ENCODE peak calls at places on chromosomes 1 and 21, in nine cellular contexts. One of them, this sample, is unnamed.
A peak's percentile ranks its signal among the peaks of the same experiment; 100 is the strongest.

GRCh38 chr1:14949836-14950674 is 203.5 kb upstream of the TMEM51 start:
- DNase-seq in activated naive CD8-positive, alpha-beta T cell treated with anti-CD3 and anti-CD28 coated beads for 36 hours: no peak
- DNase-seq in AG08396: no peak
- DNase-seq in CD4-positive, alpha-beta memory T cell: no peak
- DNase-seq in anterior cingulate cortex: no peak
- DNase-seq in COR-L47: no peak
- DNase-seq in GM18507: no peak
- DNase-seq in activated naive CD4-positive, alpha-beta T cell: no peak
- DNase-seq in cardiac fibroblast: no peak
- DNase-seq in this sample: no peak

GRCh38 chr1:15948600-15949452 is 27.1 kb downstream of the ZBTB17 start:
- DNase-seq in CD4-positive, alpha-beta memory T cell: no peak
- DNase-seq in AG08396: peak; percentile 88
- DNase-seq in COR-L47: no peak
- DNase-seq in cardiac fibroblast: peak; percentile 96
- DNase-seq in activated naive CD8-positive, alpha-beta T cell treated with anti-CD3 and anti-CD28 coated beads for 36 hours: no peak
- DNase-seq in GM18507: no peak
- DNase-seq in anterior cingulate cortex: no peak
- DNase-seq in activated naive CD4-positive, alpha-beta T cell: no peak
- DNase-seq in this sample: peak; percentile 63

GRCh38 chr1:161905269-161905884 is 118.3 kb downstream of the OLFML2B start:
- DNase-seq in COR-L47: no peak
- DNase-seq in activated naive CD8-positive, alpha-beta T cell treated with anti-CD3 and anti-CD28 coated beads for 36 hours: peak; percentile 12
- DNase-seq in CD4-positive, alpha-beta memory T cell: peak; percentile 28
- DNase-seq in anterior cingulate cortex: no peak
- DNase-seq in AG08396: no peak
- DNase-seq in activated naive CD4-positive, alpha-beta T cell: no peak
- DNase-seq in GM18507: no peak
- DNase-seq in cardiac fibroblast: peak; percentile 36
- DNase-seq in this sample: no peak

GRCh38 chr1:228265167-228265566 is 57.3 kb downstream of the OBSCN start:
- DNase-seq in AG08396: peak; percentile 57
- DNase-seq in CD4-positive, alpha-beta memory T cell: no peak
- DNase-seq in anterior cingulate cortex: no peak
- DNase-seq in COR-L47: no peak
- DNase-seq in cardiac fibroblast: peak; percentile 45
- DNase-seq in activated naive CD4-positive, alpha-beta T cell: no peak
- DNase-seq in activated naive CD8-positive, alpha-beta T cell treated with anti-CD3 and anti-CD28 coated beads for 36 hours: no peak
- DNase-seq in GM18507: no peak
- DNase-seq in this sample: no peak

GRCh38 chr1:167935252-167936067 is 1.0 kb upstream of the DCAF6 start:
- DNase-seq in CD4-positive, alpha-beta memory T cell: peak; percentile 52
- DNase-seq in anterior cingulate cortex: no peak
- DNase-seq in GM18507: no peak
- DNase-seq in cardiac fibroblast: peak; percentile 37
- DNase-seq in COR-L47: peak; percentile 31
- DNase-seq in activated naive CD4-positive, alpha-beta T cell: no peak
- DNase-seq in activated naive CD8-positive, alpha-beta T cell treated with anti-CD3 and anti-CD28 coated beads for 36 hours: peak; percentile 51
- DNase-seq in AG08396: peak; percentile 39
- DNase-seq in this sample: peak; percentile 35

GRCh38 chr1:39407496-39407888 is 83.9 kb upstream of the BMP8A start:
- DNase-seq in GM18507: no peak
- DNase-seq in CD4-positive, alpha-beta memory T cell: no peak
- DNase-seq in COR-L47: no peak
- DNase-seq in anterior cingulate cortex: no peak
- DNase-seq in activated naive CD4-positive, alpha-beta T cell: no peak
- DNase-seq in activated naive CD8-positive, alpha-beta T cell treated with anti-CD3 and anti-CD28 coated beads for 36 hours: no peak
- DNase-seq in cardiac fibroblast: no peak
- DNase-seq in AG08396: no peak
- DNase-seq in this sample: no peak

GRCh38 chr21:33058468-33059318 is 11.2 kb upstream of the OLIG1 start:
- DNase-seq in CD4-positive, alpha-beta memory T cell: no peak
- DNase-seq in cardiac fibroblast: no peak
- DNase-seq in COR-L47: no peak
- DNase-seq in anterior cingulate cortex: peak; percentile 41
- DNase-seq in activated naive CD4-positive, alpha-beta T cell: no peak
- DNase-seq in GM18507: no peak
- DNase-seq in activated naive CD8-positive, alpha-beta T cell treated with anti-CD3 and anti-CD28 coated beads for 36 hours: no peak
- DNase-seq in AG08396: no peak
- DNase-seq in this sample: no peak

GRCh38 chr1:198726455-198726854 is 87.6 kb downstream of the PTPRC start:
- DNase-seq in AG08396: peak; percentile 3
- DNase-seq in CD4-positive, alpha-beta memory T cell: no peak
- DNase-seq in anterior cingulate cortex: no peak
- DNase-seq in activated naive CD8-positive, alpha-beta T cell treated with anti-CD3 and anti-CD28 coated beads for 36 hours: no peak
- DNase-seq in COR-L47: no peak
- DNase-seq in cardiac fibroblast: peak; percentile 8
- DNase-seq in activated naive CD4-positive, alpha-beta T cell: no peak
- DNase-seq in GM18507: no peak
- DNase-seq in this sample: no peak

GRCh38 chr21:36948686-36949085 is 17.8 kb downstream of the HLCS start:
- DNase-seq in CD4-positive, alpha-beta memory T cell: no peak
- DNase-seq in activated naive CD8-positive, alpha-beta T cell treated with anti-CD3 and anti-CD28 coated beads for 36 hours: no peak
- DNase-seq in GM18507: no peak
- DNase-seq in activated naive CD4-positive, alpha-beta T cell: no peak
- DNase-seq in anterior cingulate cortex: no peak
- DNase-seq in AG08396: no peak
- DNase-seq in cardiac fibroblast: peak; percentile 33
- DNase-seq in COR-L47: no peak
- DNase-seq in this sample: no peak

GRCh38 chr1:58206749-58207148 is 339.8 kb downstream of the OMA1 start:
- DNase-seq in CD4-positive, alpha-beta memory T cell: no peak
- DNase-seq in activated naive CD4-positive, alpha-beta T cell: no peak
- DNase-seq in COR-L47: no peak
- DNase-seq in anterior cingulate cortex: no peak
- DNase-seq in GM18507: no peak
- DNase-seq in AG08396: no peak
- DNase-seq in cardiac fibroblast: no peak
- DNase-seq in activated naive CD8-positive, alpha-beta T cell treated with anti-CD3 and anti-CD28 coated beads for 36 hours: no peak
- DNase-seq in this sample: no peak

GRCh38 chr21:44521301-44521927 is 18.6 kb downstream of the KRTAP10-1 start:
- DNase-seq in activated naive CD8-positive, alpha-beta T cell treated with anti-CD3 and anti-CD28 coated beads for 36 hours: no peak
- DNase-seq in AG08396: no peak
- DNase-seq in cardiac fibroblast: no peak
- DNase-seq in anterior cingulate cortex: no peak
- DNase-seq in activated naive CD4-positive, alpha-beta T cell: no peak
- DNase-seq in COR-L47: no peak
- DNase-seq in CD4-positive, alpha-beta memory T cell: no peak
- DNase-seq in GM18507: no peak
- DNase-seq in this sample: no peak

GRCh38 chr1:2961661-2962060 is 59.6 kb upstream of the ACTRT2 start:
- DNase-seq in cardiac fibroblast: no peak
- DNase-seq in anterior cingulate cortex: no peak
- DNase-seq in COR-L47: no peak
- DNase-seq in activated naive CD8-positive, alpha-beta T cell treated with anti-CD3 and anti-CD28 coated beads for 36 hours: no peak
- DNase-seq in CD4-positive, alpha-beta memory T cell: no peak
- DNase-seq in GM18507: no peak
- DNase-seq in AG08396: no peak
- DNase-seq in activated naive CD4-positive, alpha-beta T cell: no peak
- DNase-seq in this sample: no peak

GRCh38 chr1:230639714-230640209 is 2.5 kb upstream of the COG2 start:
- DNase-seq in cardiac fibroblast: no peak
- DNase-seq in COR-L47: no peak
- DNase-seq in CD4-positive, alpha-beta memory T cell: no peak
- DNase-seq in anterior cingulate cortex: no peak
- DNase-seq in activated naive CD8-positive, alpha-beta T cell treated with anti-CD3 and anti-CD28 coated beads for 36 hours: no peak
- DNase-seq in activated naive CD4-positive, alpha-beta T cell: no peak
- DNase-seq in AG08396: no peak
- DNase-seq in GM18507: no peak
- DNase-seq in this sample: no peak

This sample was measured in foreskin melanocyte.